ENCODE peak calls at places on chromosomes 7 and 10, in ten cellular contexts. U, O, Z, D, F, J, K, H, V and E are unnamed samples.
A peak's percentile ranks its signal among the peaks of the same experiment; 100 is the strongest.

GRCh38 chr10:51215956-51216834 is 141.9 kb downstream of the PRKG1 start:
- DNase-seq in D (no peak), U (no peak), H (no peak), J (no peak), K (no peak), Z (no peak), V (no peak), O (no peak), F (no peak), E (no peak)

GRCh38 chr10:59499460-59499859 is 137.1 kb upstream of the FAM13C start:
- DNase-seq in U (no peak), F (no peak), Z (no peak), D (no peak), O (no peak), K (no peak), V (no peak), H (no peak), J (no peak), E (no peak)

GRCh38 chr10:79241990-79242619 is 105.2 kb upstream of the PPIF start:
- DNase-seq in F (no peak), K (peak; percentile 31), J (no peak), D (peak; percentile 51), Z (no peak), U (no peak), O (peak; percentile 62), V (peak; percentile 80), H (peak; percentile 83), E (peak; percentile 84)

GRCh38 chr10:11403116-11403515 is 208.3 kb downstream of the USP6NL start:
- DNase-seq in F (no peak), K (no peak), O (no peak), D (no peak), V (no peak), Z (no peak), J (no peak), U (peak; percentile 23), H (no peak), E (no peak)

GRCh38 chr7:104979167-104979841 is 34.7 kb upstream of the KMT2E start:
- DNase-seq in Z (peak; percentile 81), V (peak; percentile 60), D (peak; percentile 93), U (no peak), O (peak; percentile 30), K (peak; percentile 85), F (peak; percentile 50), H (peak; percentile 75), J (no peak), E (peak; percentile 84)

GRCh38 chr10:6310977-6311376 is 108.2 kb downstream of the PFKFB3 start:
- DNase-seq in J (no peak), V (no peak), O (no peak), U (no peak), H (no peak), D (no peak), K (no peak), F (no peak), Z (no peak), E (no peak)

GRCh38 chr10:88618496-88618895 is 31.9 kb downstream of the LIPJ start:
- DNase-seq in Z (no peak), V (no peak), D (no peak), J (no peak), O (no peak), K (peak; percentile 35), F (no peak), U (no peak), H (no peak), E (peak; percentile 5)

GRCh38 chr10:122422266-122422980 is 32.0 kb upstream of the ARMS2 start:
- DNase-seq in V (no peak), J (no peak), Z (no peak), K (no peak), H (no peak), U (no peak), F (no peak), O (no peak), D (no peak), E (no peak)

DNA sequence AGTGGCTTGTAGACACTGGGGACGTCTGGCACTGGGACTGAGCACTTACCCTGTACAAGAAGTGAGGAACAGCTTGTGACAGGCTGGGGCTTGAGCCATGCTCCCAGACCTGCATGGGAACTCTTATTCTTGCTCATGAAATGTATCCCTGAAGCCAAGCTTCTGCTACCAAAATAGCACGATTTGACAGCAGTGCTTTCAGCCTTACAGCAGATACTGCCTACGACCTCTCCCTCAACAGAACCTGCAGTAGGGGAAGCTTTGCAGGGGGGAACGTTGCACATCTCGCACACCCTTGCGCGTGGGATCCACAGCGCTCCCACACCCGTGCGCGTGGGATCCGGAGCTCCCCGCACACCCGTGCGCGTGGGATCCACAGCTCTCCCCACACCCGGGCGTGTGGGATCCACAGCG is 88.0 kb downstream of the CREM start:
- DNase-seq in O (no peak), H (no peak), F (no peak), U (no peak), J (no peak), K (no peak), Z (no peak), V (no peak), D (no peak), E (no peak)
- TF ChIP-seq CTCF in O (no peak), H (no peak), F (no peak), U (no peak), J (no peak), K (no peak), Z (no peak), V (no peak), D (no peak), E (no peak)

DNA sequence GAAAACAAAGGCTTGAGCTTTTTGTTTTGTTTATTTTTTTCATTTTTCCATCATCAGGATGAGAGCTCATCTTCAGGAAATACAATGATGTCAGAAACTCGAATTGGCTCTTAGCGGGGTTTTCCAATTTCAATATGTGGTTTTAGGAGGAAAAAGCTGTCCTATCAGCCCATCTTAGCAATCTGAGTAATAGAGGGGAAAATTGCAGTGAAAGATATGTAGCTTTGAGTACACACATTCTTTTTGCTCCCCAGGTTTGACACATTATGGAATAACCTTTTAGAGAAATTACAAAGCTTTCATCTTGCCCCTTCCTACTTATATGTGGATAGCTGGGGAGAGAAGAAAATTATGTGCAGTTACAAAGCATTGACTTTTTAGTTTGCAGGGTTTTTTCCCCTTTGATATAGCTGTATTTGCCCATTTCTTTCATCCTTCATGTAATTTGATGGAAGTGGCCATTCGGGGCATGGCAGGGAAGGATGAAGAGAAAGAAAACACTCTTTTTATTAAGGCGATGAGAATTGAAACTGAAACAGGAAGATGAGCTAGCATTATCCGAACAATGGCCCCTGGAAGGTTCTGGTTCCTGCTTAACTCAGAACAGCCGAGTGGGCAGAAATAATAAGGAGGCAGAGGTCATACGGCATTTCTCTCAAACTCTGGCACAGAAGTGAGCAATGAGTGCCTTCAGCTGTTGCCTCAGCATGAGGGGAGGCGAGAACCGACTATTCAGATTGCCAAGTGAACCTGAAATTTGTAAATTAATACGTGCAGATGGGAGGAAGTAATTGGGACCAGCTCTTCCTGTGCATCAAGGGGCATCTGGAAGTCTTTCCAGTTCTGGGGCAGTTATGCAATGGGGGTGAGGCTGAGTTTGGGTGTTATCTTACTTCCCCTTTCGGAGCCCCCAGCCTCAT is 113.3 kb upstream of the MYO3A start:
- DNase-seq in O (no peak), Z (no peak), F (no peak), H (no peak), V (no peak), K (no peak), U (no peak), D (peak; percentile 7), J (no peak), E (no peak)
- H3K4me3 ChIP-seq in O (no peak overlapping the region), Z (no peak overlapping the region), F (no peak overlapping the region), H (no peak overlapping the region), V (no peak overlapping the region), K (no peak overlapping the region), U (no peak overlapping the region), D (no peak overlapping the region), J (no peak overlapping the region), E (no peak overlapping the region)

GRCh38 chr10:70132098-70133029 is at the start of gene AIFM2:
- DNase-seq in K (peak; percentile 59), Z (peak; percentile 14), J (peak; percentile 16), O (peak; percentile 72), D (peak; percentile 72), V (peak; percentile 94), F (peak; percentile 40), H (peak; percentile 93), U (no peak), E (peak; percentile 93)
- TF ChIP-seq CTCF in K (no peak), Z (no peak), J (no peak), O (peak; percentile 8), D (no peak), V (peak; percentile 10), F (no peak), H (no peak), U (no peak), E (no peak)

DNA sequence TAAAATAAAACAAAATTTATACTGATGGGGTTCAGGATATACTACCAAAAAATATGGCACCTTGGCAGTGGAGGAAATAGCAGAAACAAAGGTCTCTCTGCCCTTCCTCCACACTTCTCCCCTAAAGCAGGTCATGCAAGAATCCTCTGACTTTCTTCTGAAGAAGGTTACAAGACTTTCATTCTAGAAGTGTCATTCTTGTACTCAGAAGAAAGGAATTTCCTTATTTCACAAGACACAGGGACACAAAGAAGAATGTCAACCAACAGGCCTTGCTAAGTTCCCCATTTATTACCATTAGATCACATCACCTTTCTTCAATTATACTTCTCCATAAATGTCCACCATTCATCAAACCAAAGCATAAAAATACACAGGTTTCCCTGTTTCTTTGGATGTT is 470.2 kb downstream of the PAXIP1 start:
- DNase-seq in K (no peak), H (no peak), Z (no peak), D (no peak), J (no peak), O (no peak), F (no peak), U (no peak), V (no peak), E (no peak)
- H3K4me3 ChIP-seq in K (no peak overlapping the region), H (no peak overlapping the region), Z (no peak overlapping the region), D (no peak overlapping the region), J (no peak overlapping the region), O (no peak overlapping the region), F (no peak overlapping the region), U (no peak overlapping the region), V (no peak overlapping the region), E (no peak overlapping the region)

GRCh38 chr7:151018421-151019129 is 5.7 kb downstream of the ATG9B start:
- DNase-seq in H (no peak), D (no peak), U (no peak), J (no peak), K (no peak), V (peak; percentile 68), F (no peak), Z (no peak), O (no peak), E (peak; percentile 52)
- TF ChIP-seq CTCF in H (no peak), D (no peak), U (peak; percentile 41), J (no peak), K (no peak), V (no peak), F (no peak), Z (no peak), O (no peak), E (no peak)